ENCODE peak calls at places on chromosomes 7 and 10, in five cellular contexts. L is HepG2, Z is H1, J is HCT116, H is K562. V is an unnamed sample.

GRCh38 chr10:114856544-114857287 is 35.1 kb downstream of the FHIP2A start:
- DNase-seq in L (no peak), Z (no peak), J (no peak), H (no peak), V (no peak)

GRCh38 chr7:125391921-125392320 is 462.3 kb upstream of the POT1 start:
- DNase-seq in H (no peak), J (no peak), L (no peak), Z (no peak), V (no peak)

GRCh38 chr7:83306487-83306886 is 143.8 kb upstream of the PCLO start:
- DNase-seq in Z (no peak), J (no peak), L (no peak), H (no peak), V (no peak)

GRCh38 chr10:96460316-96460715 is 53.4 kb downstream of the TLL2 start:
- DNase-seq in H (no peak), Z (no peak), L (no peak), J (no peak), V (no peak)

GRCh38 chr10:130018730-130019185 is 54.7 kb upstream of the EBF3 start:
- DNase-seq in J (no peak), H (no peak), L (no peak), Z (no peak), V (no peak)

GRCh38 chr10:8600192-8600591 is 545.7 kb downstream of the GATA3 start:
- DNase-seq in H (no peak), J (no peak), L (no peak), Z (no peak), V (no peak)

GRCh38 chr10:6704891-6705290 is 124.8 kb upstream of the PRKCQ start:
- DNase-seq in Z (no peak), J (no peak), L (no peak), H (no peak), V (no peak)

GRCh38 chr10:62063795-62064472 is 162.4 kb downstream of the ARID5B start:
- DNase-seq in H (no peak), Z (no peak), J (no peak), L (no peak), V (no peak)

GRCh38 chr7:3318874-3319273 is 17.8 kb downstream of the SDK1 start:
- DNase-seq in H (no peak), J (no peak), L (no peak), Z (no peak), V (no peak)

GRCh38 chr10:74923556-74923955 is 97.2 kb downstream of the KAT6B start:
- DNase-seq in L (no peak), Z (no peak), J (no peak), H (no peak), V (no peak)

GRCh38 chr7:138838166-138838565 is 40.2 kb upstream of the ATP6V0A4 start:
- DNase-seq in H (no peak), J (no peak), L (no peak), Z (no peak), V (no peak)

GRCh38 chr7:2237109-2237602 is 4.4 kb upstream of the MAD1L1 start:
- DNase-seq in Z (no peak), H (no peak), J (no peak), L (no peak), V (peak; percentile 96)

GRCh38 chr10:3806603-3807002 is 21.6 kb upstream of the KLF6 start:
- DNase-seq in L (peak; percentile 39), Z (no peak), J (no peak), H (no peak), V (no peak)

GRCh38 chr7:43585521-43585920 is 2.6 kb downstream of the STK17A start:
- DNase-seq in H (no peak), J (no peak), Z (no peak), L (peak; percentile 43), V (no peak)

GRCh38 chr7:136953386-136953785 is 84.9 kb downstream of the CHRM2 start:
- DNase-seq in J (no peak), H (no peak), L (no peak), Z (no peak), V (no peak)

GRCh38 chr10:79310911-79311573 is 36.2 kb upstream of the PPIF start:
- DNase-seq in J (no peak), L (no peak), H (peak; percentile 54), Z (no peak), V (no peak)

GRCh38 chr10:79311581-79312407 is 35.5 kb upstream of the PPIF start:
- DNase-seq in Z (no peak), H (no peak), J (no peak), L (no peak), V (no peak)

GRCh38 chr10:79308969-79309665 is 38.2 kb upstream of the PPIF start:
- DNase-seq in H (no peak), J (no peak), Z (no peak), L (no peak), V (no peak)

GRCh38 chr10:79308016-79308415 is 39.3 kb upstream of the PPIF start:
- DNase-seq in H (no peak), L (no peak), J (no peak), Z (no peak), V (no peak)

GRCh38 chr10:79310217-79310865 is 36.9 kb upstream of the PPIF start:
- DNase-seq in H (no peak), J (no peak), Z (no peak), L (no peak), V (no peak)
- TF ChIP-seq SRF in H (no peak), J (no peak), Z (no peak), L (no peak), V (no peak)

GRCh38 chr7:28347462-28347861 is 64.9 kb upstream of the CREB5 start:
- DNase-seq in L (no peak), Z (no peak), J (no peak), H (no peak), V (no peak)

GRCh38 chr7:28347964-28348363 is 64.4 kb upstream of the CREB5 start:
- DNase-seq in Z (no peak), L (no peak), H (no peak), J (no peak), V (no peak)

GRCh38 chr7:28346972-28347371 is 65.3 kb upstream of the CREB5 start:
- DNase-seq in H (no peak), L (no peak), Z (no peak), J (no peak), V (no peak)

GRCh38 chr7:28349637-28350036 is 62.7 kb upstream of the CREB5 start:
- DNase-seq in H (no peak), Z (no peak), L (peak; percentile 15), J (no peak), V (no peak)

GRCh38 chr7:28348631-28349030 is 63.7 kb upstream of the CREB5 start:
- DNase-seq in J (no peak), H (no peak), Z (no peak), L (no peak), V (no peak)
- TF ChIP-seq SRF in J (no peak), H (no peak), Z (no peak), L (no peak), V (no peak)

DNA sequence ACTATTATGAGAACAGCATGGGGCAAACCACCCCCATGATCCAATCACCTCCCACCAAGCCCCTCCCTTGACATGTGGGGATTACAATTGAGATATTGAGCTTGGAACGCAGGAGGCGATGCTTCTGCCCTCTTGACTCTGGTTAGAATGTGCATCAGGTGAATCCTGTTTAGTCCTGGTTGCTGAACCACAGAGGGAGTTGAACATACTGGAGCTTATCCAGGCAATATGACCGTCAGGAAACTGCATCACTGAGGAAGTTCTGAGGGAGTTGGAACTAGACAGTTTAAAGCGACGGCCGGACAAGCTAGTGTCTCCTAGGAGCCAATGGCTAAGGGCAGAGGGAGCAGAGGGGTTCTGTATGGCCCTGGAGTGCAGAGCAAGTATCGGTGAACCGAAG is 31.8 kb upstream of the GARS1 start:
- DNase-seq in Z (no peak), H (no peak), L (no peak), J (no peak), V (no peak)
- TF ChIP-seq SRF in Z (no peak), H (no peak), L (no peak), J (no peak), V (no peak)

DNA sequence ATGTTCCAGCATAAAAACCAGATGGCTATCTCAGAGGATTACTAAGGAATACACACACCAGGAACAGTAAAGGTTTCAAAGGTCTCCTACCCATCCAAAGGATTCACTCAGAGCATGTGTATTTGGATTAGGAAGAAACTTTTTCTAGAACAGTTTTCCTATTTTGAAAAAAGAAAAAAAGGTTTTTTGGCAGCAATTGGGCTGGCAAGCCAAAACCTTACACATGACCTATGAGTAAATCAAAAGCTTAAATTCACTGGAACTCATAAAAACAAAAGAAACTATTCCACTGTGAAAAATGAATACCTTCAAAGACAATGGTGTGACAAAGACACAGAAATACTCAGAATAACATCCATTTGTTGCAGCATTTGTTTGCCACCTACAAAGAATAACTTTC is 9.6 kb downstream of the TPK1 start:
- DNase-seq in L (no peak), J (no peak), Z (no peak), H (no peak), V (no peak)
- TF ChIP-seq SRF in L (no peak), J (no peak), Z (no peak), H (no peak), V (no peak)

GRCh38 chr7:92740134-92740533 is 96.2 kb downstream of the CDK6 start:
- DNase-seq in Z (no peak), J (no peak), L (no peak), H (no peak), V (no peak)
- TF ChIP-seq SRF in Z (no peak), J (no peak), L (no peak), H (no peak), V (no peak)

DNA sequence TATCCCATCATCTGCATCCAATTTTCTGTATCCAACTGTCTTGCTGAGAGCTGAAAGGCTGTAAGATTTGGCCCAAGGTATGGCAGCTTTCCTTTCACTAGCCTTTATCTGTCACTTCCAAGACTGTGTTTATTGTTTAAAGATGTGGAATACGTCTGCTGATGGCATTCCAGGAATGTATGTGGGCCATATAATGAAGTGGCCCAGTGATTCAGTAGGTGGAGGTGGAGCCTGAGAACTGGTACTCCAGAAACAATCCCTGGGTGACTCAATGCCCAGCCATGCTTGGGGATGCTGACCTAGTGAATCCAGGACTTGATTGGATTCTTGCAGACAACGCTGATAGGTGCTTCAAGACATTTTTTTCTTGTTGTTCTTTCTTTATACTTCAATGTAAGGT is 13.5 kb downstream of the NEUROD6 start:
- DNase-seq in Z (no peak), L (no peak), H (no peak), J (no peak), V (no peak)
- TF ChIP-seq SRF in Z (no peak), L (no peak), H (no peak), J (no peak), V (no peak)

GRCh38 chr7:33671521-33672262 is 233.6 kb upstream of the BMPER start:
- DNase-seq in J (no peak), Z (no peak), L (no peak), H (no peak), V (peak; percentile 42)

GRCh38 chr7:33667261-33667660 is 238.1 kb upstream of the BMPER start:
- DNase-seq in J (no peak), H (no peak), L (no peak), Z (no peak), V (no peak)

GRCh38 chr7:33673029-33673700 is 232.2 kb upstream of the BMPER start:
- DNase-seq in L (no peak), H (no peak), J (no peak), Z (no peak), V (no peak)

GRCh38 chr7:33666526-33666925 is 238.8 kb upstream of the BMPER start:
- DNase-seq in J (no peak), L (no peak), H (no peak), Z (no peak), V (no peak)

DNA sequence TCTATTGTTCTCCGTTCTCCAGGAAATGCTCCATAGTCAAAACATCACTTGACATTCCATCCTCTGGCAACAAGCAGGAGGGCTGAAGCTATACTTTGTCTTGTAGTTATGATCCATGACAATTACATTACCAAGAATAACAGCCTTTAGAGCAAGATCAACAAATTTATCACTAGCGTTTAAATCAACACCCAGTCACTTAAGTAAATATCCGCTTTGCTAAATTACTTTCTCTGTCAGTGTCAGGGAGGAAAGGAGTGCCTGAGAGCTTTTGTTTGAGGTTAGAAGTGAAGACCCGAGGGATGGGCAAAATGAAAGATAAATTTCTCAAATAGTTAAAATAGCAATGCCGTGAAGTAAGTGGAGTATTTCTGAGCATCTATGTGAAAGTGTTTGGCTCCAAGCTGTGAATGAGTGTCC is 236.1 kb upstream of the BMPER start:
- DNase-seq in L (peak; percentile 70), J (no peak), Z (no peak), H (no peak), V (no peak)
- TF ChIP-seq SRF in L (no peak), J (no peak), Z (no peak), H (no peak), V (no peak)

V was measured in GM12878.